ENCODE peak calls at places on chromosome 21, in six cellular contexts. One of them, this sample, is unnamed.

GRCh38 chr21:26844258-26845065 is 747 bp downstream of the ADAMTS1 start:
- DNase-seq in SK-N-SH: peak; percentile 73
- DNase-seq in HepG2: no peak
- DNase-seq in K562: no peak
- DNase-seq in HCT116: no peak
- DNase-seq in GM12878: no peak
- DNase-seq in this sample: peak; percentile 36

GRCh38 chr21:25551548-25551947 is 55.7 kb downstream of the MRPL39 start:
- DNase-seq in SK-N-SH: no peak
- DNase-seq in HepG2: no peak
- DNase-seq in K562: no peak
- DNase-seq in HCT116: no peak
- DNase-seq in GM12878: no peak
- DNase-seq in this sample: no peak

GRCh38 chr21:33273044-33273443 is 6.9 kb downstream of the IL10RB start:
- DNase-seq in SK-N-SH: no peak
- DNase-seq in HepG2: no peak
- DNase-seq in K562: no peak
- DNase-seq in HCT116: no peak
- DNase-seq in GM12878: no peak
- DNase-seq in this sample: no peak

GRCh38 chr21:21722736-21723135 is 724.5 kb downstream of the NCAM2 start:
- DNase-seq in SK-N-SH: no peak
- DNase-seq in HepG2: no peak
- DNase-seq in K562: no peak
- DNase-seq in HCT116: no peak
- DNase-seq in GM12878: no peak
- DNase-seq in this sample: no peak

GRCh38 chr21:41407541-41408460 is 18.2 kb upstream of the MX1 start:
- DNase-seq in SK-N-SH: no peak
- DNase-seq in HepG2: no peak
- DNase-seq in K562: no peak
- DNase-seq in HCT116: no peak
- DNase-seq in GM12878: no peak
- DNase-seq in this sample: no peak

GRCh38 chr21:46227811-46228344 is 696 bp downstream of the LSS start:
- DNase-seq in SK-N-SH: no peak
- DNase-seq in HepG2: no peak
- DNase-seq in K562: no peak
- DNase-seq in HCT116: no peak
- DNase-seq in GM12878: no peak
- DNase-seq in this sample: no peak

GRCh38 chr21:41045534-41046268 is 122.3 kb upstream of the BACE2 start:
- DNase-seq in SK-N-SH: peak; percentile 43
- DNase-seq in HepG2: peak; percentile 5
- DNase-seq in K562: peak; percentile 32
- DNase-seq in HCT116: no peak
- DNase-seq in GM12878: no peak
- DNase-seq in this sample: no peak

GRCh38 chr21:40548134-40548533 is 298.8 kb downstream of the DSCAM start:
- DNase-seq in SK-N-SH: no peak
- DNase-seq in HepG2: no peak
- DNase-seq in K562: no peak
- DNase-seq in HCT116: no peak
- DNase-seq in GM12878: no peak
- DNase-seq in this sample: no peak

GRCh38 chr21:33437140-33437539 is 33.9 kb downstream of the IFNGR2 start:
- DNase-seq in SK-N-SH: no peak
- DNase-seq in HepG2: no peak
- DNase-seq in K562: no peak
- DNase-seq in HCT116: no peak
- DNase-seq in GM12878: no peak
- DNase-seq in this sample: no peak

GRCh38 chr21:25283720-25284119 is 323.6 kb downstream of the MRPL39 start:
- DNase-seq in SK-N-SH: no peak
- DNase-seq in HepG2: peak; percentile 0
- DNase-seq in K562: no peak
- DNase-seq in HCT116: no peak
- DNase-seq in GM12878: no peak
- DNase-seq in this sample: peak; percentile 44

GRCh38 chr21:38913120-38913975 is 107.6 kb downstream of the ETS2 start:
- DNase-seq in SK-N-SH: peak; percentile 61
- DNase-seq in HepG2: no peak
- DNase-seq in K562: peak; percentile 72
- DNase-seq in HCT116: peak; percentile 77
- DNase-seq in GM12878: no peak
- DNase-seq in this sample: no peak

GRCh38 chr21:9774347-9774746 is 747.0 kb upstream of the TPTE start:
- DNase-seq in SK-N-SH: no peak
- DNase-seq in HepG2: no peak
- DNase-seq in K562: no peak
- DNase-seq in HCT116: no peak
- DNase-seq in GM12878: no peak
- DNase-seq in this sample: no peak

GRCh38 chr21:28975401-28975800 is 17.3 kb downstream of the LTN1 start:
- DNase-seq in SK-N-SH: no peak
- DNase-seq in HepG2: no peak
- DNase-seq in K562: no peak
- DNase-seq in HCT116: no peak
- DNase-seq in GM12878: no peak
- DNase-seq in this sample: no peak

GRCh38 chr21:38910390-38911008 is 104.8 kb downstream of the ETS2 start:
- DNase-seq in SK-N-SH: peak; percentile 38
- DNase-seq in HepG2: no peak
- DNase-seq in K562: no peak
- DNase-seq in HCT116: peak; percentile 74
- DNase-seq in GM12878: no peak
- DNase-seq in this sample: no peak

GRCh38 chr21:28590722-28591121 is 402.0 kb downstream of the LTN1 start:
- DNase-seq in SK-N-SH: no peak
- DNase-seq in HepG2: no peak
- DNase-seq in K562: no peak
- DNase-seq in HCT116: no peak
- DNase-seq in GM12878: no peak
- DNase-seq in this sample: peak; percentile 68

GRCh38 chr21:24290151-24290833 is 1317.0 kb downstream of the MRPL39 start:
- DNase-seq in SK-N-SH: no peak
- DNase-seq in HepG2: no peak
- DNase-seq in K562: no peak
- DNase-seq in HCT116: no peak
- DNase-seq in GM12878: no peak
- DNase-seq in this sample: no peak

GRCh38 chr21:28308516-28308915 is 684.2 kb downstream of the LTN1 start:
- DNase-seq in SK-N-SH: no peak
- DNase-seq in HepG2: no peak
- DNase-seq in K562: no peak
- DNase-seq in HCT116: no peak
- DNase-seq in GM12878: no peak
- DNase-seq in this sample: no peak

GRCh38 chr21:34116569-34116968 is 43.2 kb downstream of the MRPS6 start:
- DNase-seq in SK-N-SH: no peak
- DNase-seq in HepG2: peak; percentile 18
- DNase-seq in K562: no peak
- DNase-seq in HCT116: no peak
- DNase-seq in GM12878: no peak
- DNase-seq in this sample: no peak

GRCh38 chr21:39613029-39613934 is 542 bp downstream of the B3GALT5 start:
- DNase-seq in SK-N-SH: peak; percentile 45
- DNase-seq in HepG2: no peak
- DNase-seq in K562: no peak
- DNase-seq in HCT116: no peak
- DNase-seq in GM12878: no peak
- DNase-seq in this sample: no peak

GRCh38 chr21:26555554-26555953 is 17.5 kb downstream of the CYYR1 start:
- DNase-seq in SK-N-SH: no peak
- DNase-seq in HepG2: no peak
- DNase-seq in K562: no peak
- DNase-seq in HCT116: no peak
- DNase-seq in GM12878: no peak
- DNase-seq in this sample: no peak

GRCh38 chr21:35428489-35428888 is 379.4 kb upstream of the RUNX1 start:
- DNase-seq in SK-N-SH: no peak
- DNase-seq in HepG2: no peak
- DNase-seq in K562: no peak
- DNase-seq in HCT116: no peak
- DNase-seq in GM12878: no peak
- DNase-seq in this sample: no peak

GRCh38 chr21:32612075-32612998 is at the start of gene CFAP298:
- DNase-seq in SK-N-SH: peak; percentile 90
- DNase-seq in HepG2: peak; percentile 85
- DNase-seq in K562: peak; percentile 88
- DNase-seq in HCT116: peak; percentile 87
- DNase-seq in GM12878: peak; percentile 67
- DNase-seq in this sample: peak; percentile 81

GRCh38 chr21:32954353-32954752 is 71.4 kb upstream of the OLIG2 start:
- DNase-seq in SK-N-SH: no peak
- DNase-seq in HepG2: no peak
- DNase-seq in K562: no peak
- DNase-seq in HCT116: no peak
- DNase-seq in GM12878: no peak
- DNase-seq in this sample: no peak

GRCh38 chr21:37079211-37079824 is 6.3 kb downstream of the TTC3 start:
- DNase-seq in SK-N-SH: no peak
- DNase-seq in HepG2: peak; percentile 25
- DNase-seq in K562: no peak
- DNase-seq in HCT116: no peak
- DNase-seq in GM12878: no peak
- DNase-seq in this sample: no peak

GRCh38 chr21:31193761-31194160 is 150.3 kb downstream of the TIAM1 start:
- DNase-seq in SK-N-SH: no peak
- DNase-seq in HepG2: no peak
- DNase-seq in K562: no peak
- DNase-seq in HCT116: no peak
- DNase-seq in GM12878: no peak
- DNase-seq in this sample: no peak

GRCh38 chr21:37009740-37010341 is 3.3 kb downstream of the RIPPLY3 start:
- DNase-seq in SK-N-SH: peak; percentile 91
- DNase-seq in HepG2: peak; percentile 83
- DNase-seq in K562: peak; percentile 89
- DNase-seq in HCT116: peak; percentile 81
- DNase-seq in GM12878: peak; percentile 54
- DNase-seq in this sample: peak; percentile 85

GRCh38 chr21:31354604-31355443 is 10.8 kb upstream of the TIAM1 start:
- DNase-seq in SK-N-SH: no peak
- DNase-seq in HepG2: no peak
- DNase-seq in K562: no peak
- DNase-seq in HCT116: peak; percentile 98
- DNase-seq in GM12878: peak; percentile 51
- DNase-seq in this sample: no peak

GRCh38 chr21:29313662-29314408 is 15.1 kb downstream of the BACH1 start:
- DNase-seq in SK-N-SH: no peak
- DNase-seq in HepG2: no peak
- DNase-seq in K562: no peak
- DNase-seq in HCT116: no peak
- DNase-seq in GM12878: no peak
- DNase-seq in this sample: no peak

GRCh38 chr21:33855190-33855589 is 60.4 kb downstream of the ATP5PO start:
- DNase-seq in SK-N-SH: no peak
- DNase-seq in HepG2: peak; percentile 23
- DNase-seq in K562: peak; percentile 54
- DNase-seq in HCT116: no peak
- DNase-seq in GM12878: no peak
- DNase-seq in this sample: no peak

DNA sequence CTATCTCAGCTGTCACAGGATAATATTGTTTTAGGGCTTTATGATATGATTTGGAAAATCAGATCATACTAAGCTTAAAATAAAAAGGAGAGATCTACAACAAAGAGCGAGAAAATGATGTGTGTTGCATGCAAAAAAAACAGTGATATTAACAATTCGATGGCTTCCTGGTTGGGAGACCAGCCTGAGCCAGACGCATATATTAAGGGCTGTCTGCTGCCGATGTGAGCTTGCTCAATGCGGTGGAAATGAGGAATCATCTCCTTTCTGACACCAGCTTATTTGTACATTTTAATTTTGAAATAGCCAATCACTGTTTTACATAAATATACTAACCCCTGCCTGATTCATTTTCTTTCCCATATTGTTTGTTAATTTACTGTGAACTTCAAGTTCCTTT is 862.6 kb downstream of the USP25 start:
- DNase-seq in SK-N-SH: peak; percentile 32
- DNase-seq in HepG2: no peak
- DNase-seq in K562: no peak
- DNase-seq in HCT116: no peak
- DNase-seq in GM12878: no peak
- DNase-seq in this sample: no peak
- H3K4me3 ChIP-seq in SK-N-SH: no peak overlapping the region
- H3K4me3 ChIP-seq in HepG2: no peak overlapping the region
- H3K4me3 ChIP-seq in K562: no peak overlapping the region
- H3K4me3 ChIP-seq in HCT116: no peak overlapping the region
- H3K4me3 ChIP-seq in GM12878: no peak overlapping the region
- H3K4me3 ChIP-seq in this sample: no peak overlapping the region

DNA sequence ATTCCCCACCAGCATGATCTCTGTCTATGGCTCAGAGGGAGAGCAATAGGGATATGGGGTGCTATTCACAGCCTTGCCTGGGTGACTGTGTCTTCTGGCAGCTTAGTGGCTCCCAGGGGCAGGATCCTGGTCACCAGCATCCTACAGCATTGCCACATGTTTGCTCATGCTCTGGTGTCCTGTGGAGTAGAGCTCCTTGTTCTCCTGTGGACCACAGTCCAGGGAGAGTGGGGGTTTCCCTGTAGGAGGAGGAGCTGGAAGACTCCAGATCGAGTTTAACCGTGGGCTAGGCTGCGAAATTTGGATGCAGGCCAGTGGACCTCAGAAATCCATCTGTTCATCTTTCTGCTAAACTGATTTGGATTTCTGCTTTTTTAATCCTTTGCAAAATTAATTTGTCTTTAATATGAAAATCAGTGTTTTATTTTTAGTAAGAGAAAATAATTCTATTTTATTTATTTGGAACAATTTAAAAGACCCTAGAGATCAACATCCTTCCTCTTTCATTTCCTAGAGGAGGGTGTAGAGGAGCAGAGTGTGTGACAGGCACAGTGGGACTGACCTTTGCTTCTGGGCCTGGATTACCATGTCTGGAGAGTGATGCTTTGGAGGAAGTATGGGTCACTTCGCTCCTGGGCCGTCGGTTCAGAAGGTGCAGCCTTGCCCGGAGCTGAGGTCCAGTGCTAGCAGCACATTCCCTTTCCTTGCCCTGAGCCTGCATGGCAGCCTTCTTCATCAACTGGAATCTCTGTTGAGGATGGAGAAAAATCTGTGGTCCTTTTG is 17.4 kb downstream of the ADARB1 start:
- DNase-seq in SK-N-SH: peak; percentile 51
- DNase-seq in HepG2: no peak
- DNase-seq in K562: no peak
- DNase-seq in HCT116: no peak
- DNase-seq in GM12878: no peak
- DNase-seq in this sample: no peak
- TF ChIP-seq YY1 in SK-N-SH: no peak
- TF ChIP-seq YY1 in HepG2: no peak
- TF ChIP-seq YY1 in K562: no peak
- TF ChIP-seq YY1 in HCT116: no peak
- TF ChIP-seq YY1 in GM12878: no peak
- TF ChIP-seq YY1 in this sample: no peak

GRCh38 chr21:15058718-15059316 is 6.0 kb downstream of the NRIP1 start:
- DNase-seq in SK-N-SH: no peak
- DNase-seq in HepG2: no peak
- DNase-seq in K562: peak; percentile 25
- DNase-seq in HCT116: peak; percentile 32
- DNase-seq in GM12878: no peak
- DNase-seq in this sample: no peak
- H3K4me3 ChIP-seq in SK-N-SH: no peak overlapping the region
- H3K4me3 ChIP-seq in HepG2: peak overlapping the region; percentile 35
- H3K4me3 ChIP-seq in K562: no peak overlapping the region
- H3K4me3 ChIP-seq in HCT116: peak overlapping the region; percentile 14
- H3K4me3 ChIP-seq in GM12878: peak overlapping the region; percentile 52
- H3K4me3 ChIP-seq in this sample: no peak overlapping the region

GRCh38 chr21:42456457-42456856 is 39.6 kb downstream of the RSPH1 start:
- DNase-seq in SK-N-SH: no peak
- DNase-seq in HepG2: no peak
- DNase-seq in K562: no peak
- DNase-seq in HCT116: no peak
- DNase-seq in GM12878: no peak
- DNase-seq in this sample: no peak
- TF ChIP-seq YY1 in SK-N-SH: no peak
- TF ChIP-seq YY1 in HepG2: no peak
- TF ChIP-seq YY1 in K562: no peak
- TF ChIP-seq YY1 in HCT116: no peak
- TF ChIP-seq YY1 in GM12878: no peak
- TF ChIP-seq YY1 in this sample: no peak

This sample was measured in NT2/D1.